ENCODE peak calls at places on chromosomes 12 and 14, in four cellular contexts. T, K, J and P are unnamed samples.

GRCh38 chr12:13154851-13155250 is 41.7 kb upstream of the EMP1 start:
- DNase-seq in T (no peak), K (no peak), J (no peak), P (no peak)

GRCh38 chr14:61342486-61342885 is 21.1 kb downstream of the PRKCH start:
- DNase-seq in T (no peak), K (no peak), J (no peak), P (no peak)

GRCh38 chr14:36518586-36519430 is 1.2 kb downstream of the NKX2-1 start:
- DNase-seq in T (no peak), K (no peak), J (no peak), P (peak; percentile 36)

GRCh38 chr12:18805516-18806248 is 67.8 kb downstream of the CAPZA3 start:
- DNase-seq in T (no peak), K (no peak), J (no peak), P (peak; percentile 46)

GRCh38 chr12:68387338-68387737 is 55.2 kb upstream of the MDM1 start:
- DNase-seq in T (no peak), K (no peak), J (no peak), P (no peak)

GRCh38 chr12:71838661-71839060 is 898 bp upstream of the TBC1D15 start:
- DNase-seq in T (no peak), K (no peak), J (no peak), P (no peak)

GRCh38 chr14:51792819-51793218 is 67.6 kb upstream of the GNG2 start:
- DNase-seq in T (no peak), K (no peak), J (no peak), P (no peak)

GRCh38 chr14:48725001-48725734 is 861.0 kb downstream of the RPS29 start:
- DNase-seq in T (no peak), K (no peak), J (no peak), P (no peak)

GRCh38 chr12:42129595-42130204 is 15.0 kb downstream of the GXYLT1 start:
- DNase-seq in T (peak; percentile 63), K (peak; percentile 78), J (peak; percentile 26), P (no peak)

GRCh38 chr12:57655541-57656240 is 22.7 kb upstream of the B4GALNT1 start:
- DNase-seq in T (no peak), K (no peak), J (no peak), P (no peak)

GRCh38 chr12:41709463-41710285 is 435.0 kb downstream of the GXYLT1 start:
- DNase-seq in T (no peak), K (peak; percentile 72), J (no peak), P (no peak)

GRCh38 chr14:55572578-55572977 is 7.4 kb upstream of the KTN1 start:
- DNase-seq in T (peak; percentile 72), K (no peak), J (peak; percentile 24), P (no peak)

GRCh38 chr14:35405304-35405996 is 901 bp upstream of the NFKBIA start:
- DNase-seq in T (peak; percentile 57), K (no peak), J (no peak), P (no peak)

GRCh38 chr12:69932154-69932553 is 107.1 kb downstream of the MYRFL start:
- DNase-seq in T (no peak), K (no peak), J (no peak), P (peak; percentile 44)
- TF ChIP-seq HMGXB4 in T (no peak), K (no peak), J (no peak), P (no peak)

DNA sequence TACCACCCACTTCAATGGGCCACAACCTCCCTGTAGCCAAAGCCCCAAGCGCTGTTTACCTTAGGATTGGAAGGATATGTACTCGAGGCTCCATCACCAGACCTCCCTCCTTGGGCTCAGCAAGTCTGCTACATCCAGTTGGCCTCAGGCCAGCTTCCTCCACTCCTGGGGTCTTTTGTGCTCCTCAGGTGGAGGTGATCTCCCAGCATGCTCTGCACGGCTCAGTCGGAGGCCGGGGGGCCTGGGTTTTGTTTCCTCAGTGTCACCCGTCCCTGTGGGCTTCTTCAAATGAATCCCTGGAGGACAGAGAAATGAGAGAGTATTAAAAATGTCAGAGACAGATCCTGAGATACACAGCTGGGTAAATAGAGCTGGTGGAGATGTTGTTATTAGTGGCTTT is 723.1 kb upstream of the TBX3 start:
- DNase-seq in T (no peak), K (no peak), J (no peak), P (no peak)
- TF ChIP-seq HMGXB4 in T (no peak), K (no peak), J (no peak), P (no peak)

GRCh38 chr12:52710744-52711143 is 7.4 kb upstream of the KRT77 start:
- DNase-seq in T (no peak), K (no peak), J (no peak), P (no peak)
- TF ChIP-seq HMGXB4 in T (no peak), K (no peak), J (no peak), P (no peak)

GRCh38 chr14:78131616-78132015 is 38.6 kb upstream of the NRXN3 start:
- DNase-seq in T (no peak), K (no peak), J (no peak), P (no peak)

GRCh38 chr14:78127233-78127632 is 42.9 kb upstream of the NRXN3 start:
- DNase-seq in T (no peak), K (no peak), J (no peak), P (no peak)

GRCh38 chr14:78131201-78131600 is 39.0 kb upstream of the NRXN3 start:
- DNase-seq in T (no peak), K (no peak), J (no peak), P (no peak)

GRCh38 chr14:78129375-78129774 is 40.8 kb upstream of the NRXN3 start:
- DNase-seq in T (no peak), K (no peak), J (no peak), P (no peak)

DNA sequence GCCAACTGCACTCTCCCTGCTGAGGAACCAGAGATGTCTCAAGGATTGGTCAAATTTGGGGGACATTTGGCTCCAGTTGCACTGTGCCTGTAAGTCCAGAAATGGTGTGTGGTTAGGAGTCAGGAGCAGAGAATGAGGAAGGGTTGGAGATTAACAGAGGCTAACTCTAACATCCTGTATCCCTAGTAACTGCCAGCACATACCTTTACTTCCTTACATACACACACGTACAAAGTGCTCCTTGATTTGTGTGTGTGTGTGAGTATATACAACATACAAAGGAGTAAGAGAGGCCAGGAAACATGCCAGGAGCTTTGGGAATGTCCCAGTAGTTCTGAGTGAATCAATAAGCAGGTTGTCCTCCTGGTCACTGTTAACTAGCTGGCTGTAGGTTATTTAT is 39.8 kb upstream of the NRXN3 start:
- DNase-seq in T (no peak), K (no peak), J (no peak), P (no peak)
- TF ChIP-seq HMGXB4 in T (no peak), K (no peak), J (no peak), P (no peak)

DNA sequence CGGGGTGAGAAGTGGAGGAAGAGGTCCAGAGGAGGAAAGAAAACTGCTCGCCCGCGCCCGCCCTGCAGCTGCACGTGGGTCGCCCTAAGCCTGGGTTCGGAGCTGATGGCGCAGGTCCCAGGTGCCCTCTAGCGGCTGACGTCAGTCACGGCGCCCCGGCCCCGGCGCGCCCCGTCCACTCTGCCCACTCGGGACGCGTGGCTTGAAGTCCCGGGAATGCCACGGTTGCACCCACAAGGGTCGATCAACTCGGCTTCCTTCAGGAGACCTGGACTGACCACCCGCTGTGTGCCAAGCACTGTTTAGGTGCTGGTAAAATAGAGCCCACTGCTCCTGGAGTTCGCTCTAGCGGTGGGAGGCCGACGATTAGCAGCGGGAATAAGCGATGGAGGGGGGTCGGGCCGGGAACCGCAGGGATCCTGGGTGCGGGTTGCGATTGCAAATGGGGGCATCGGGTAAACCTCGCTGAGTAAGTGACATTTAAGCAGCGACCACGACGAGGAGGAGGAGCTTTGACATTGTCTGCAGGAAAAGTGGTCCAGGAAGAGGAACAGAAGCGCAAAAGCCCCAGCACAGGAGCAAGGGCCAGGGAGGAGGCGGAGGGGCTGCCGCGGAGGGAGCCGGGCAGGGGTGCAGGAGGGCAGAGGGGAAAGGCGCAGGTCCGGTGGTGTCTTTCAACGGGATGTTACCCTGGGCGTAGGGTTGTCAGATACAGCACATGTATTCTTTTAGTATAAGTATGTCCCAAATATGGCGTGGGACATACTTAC is 5.1 kb upstream of the ZNF839 start:
- DNase-seq in T (peak; percentile 53), K (peak; percentile 84), J (peak; percentile 81), P (peak; percentile 81)
- TF ChIP-seq HMGXB4 in T (peak; percentile 98), K (peak; percentile 80), J (peak; percentile 55), P (peak; percentile 57)

DNA sequence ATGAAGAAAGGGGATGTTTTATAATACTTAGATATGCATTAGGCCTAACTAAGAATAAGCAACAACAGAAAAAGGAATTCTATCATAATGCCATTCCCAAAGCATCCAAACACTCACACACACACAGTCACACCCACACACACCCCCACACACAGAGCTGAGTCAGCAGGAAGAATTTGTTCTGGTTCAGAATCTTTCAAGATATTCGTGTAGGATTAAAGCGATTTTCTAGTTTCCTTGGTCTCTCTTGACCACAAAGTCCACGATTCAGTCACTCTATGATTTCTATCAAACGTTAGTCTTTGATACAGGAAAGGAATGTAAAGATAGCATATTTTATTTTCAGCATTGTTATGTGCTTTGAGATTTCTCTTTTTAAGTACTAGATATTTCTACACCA is 382.6 kb upstream of the DCN start:
- DNase-seq in T (no peak), K (no peak), J (no peak), P (no peak)
- TF ChIP-seq HMGXB4 in T (no peak), K (no peak), J (no peak), P (no peak)

DNA sequence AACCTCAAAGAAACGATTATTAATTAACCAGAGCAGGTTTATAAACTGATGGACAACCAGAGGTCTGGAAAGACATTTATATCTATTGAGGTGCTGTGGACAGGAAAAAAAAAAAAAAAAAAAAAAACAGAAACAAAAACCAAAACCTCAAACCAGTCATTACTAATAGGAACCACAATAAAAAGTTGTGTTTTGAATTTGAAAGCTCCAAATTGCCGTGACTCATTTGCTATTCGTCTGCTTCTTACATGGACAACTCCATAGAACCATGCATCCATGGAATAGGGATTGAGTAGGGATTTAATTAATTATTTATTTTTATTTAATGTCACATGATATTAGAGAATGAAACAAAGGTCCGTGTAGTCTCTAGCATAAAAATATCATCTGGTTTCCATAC is 134.1 kb upstream of the SSTR1 start:
- DNase-seq in T (no peak), K (no peak), J (no peak), P (no peak)
- TF ChIP-seq HMGXB4 in T (no peak), K (no peak), J (no peak), P (no peak)

GRCh38 chr12:107027304-107028053 is 40.5 kb upstream of the MTERF2 start:
- DNase-seq in T (peak; percentile 66), K (peak; percentile 87), J (no peak), P (no peak)
- TF ChIP-seq HMGXB4 in T (no peak), K (no peak), J (no peak), P (no peak)

GRCh38 chr12:104456950-104457745 is 400 bp downstream of the CHST11 start:
- DNase-seq in T (no peak), K (peak; percentile 88), J (peak; percentile 69), P (peak; percentile 55)

GRCh38 chr12:104457746-104458644 is 1.2 kb downstream of the CHST11 start:
- DNase-seq in T (no peak), K (peak; percentile 27), J (peak; percentile 62), P (peak; percentile 51)

GRCh38 chr12:104460041-104460757 is 3.5 kb downstream of the CHST11 start:
- DNase-seq in T (no peak), K (no peak), J (no peak), P (no peak)

GRCh38 chr12:104459556-104459909 is 2.8 kb downstream of the CHST11 start:
- DNase-seq in T (no peak), K (no peak), J (no peak), P (no peak)

GRCh38 chr12:104458645-104459555 is 2.2 kb downstream of the CHST11 start:
- DNase-seq in T (no peak), K (no peak), J (peak; percentile 30), P (no peak)
- TF ChIP-seq HMGXB4 in T (no peak), K (no peak), J (no peak), P (no peak)